ENCODE peak calls at places on chromosomes 16 and 17, in ten cellular contexts. Q is SK-N-SH, Y is dorsolateral prefrontal cortex, L is GM13977, M is cardiac muscle cell, O is spleen, P is heart left ventricle, K is neural crest cell, U is cardiac fibroblast, A is AG09309. Z is an unnamed sample.

GRCh38 chr17:33292981-33293867 is at the start of gene ASIC2:
- DNase-seq in O (peak), U (no peak), A (no peak), K (peak), Y (peak), L (peak), P (no peak), Q (peak), M (peak), Z (peak)

GRCh38 chr17:72714357-72714966 is 378.0 kb downstream of the SLC39A11 start:
- DNase-seq in A (no peak), K (no peak), P (no peak), U (no peak), Q (no peak), L (no peak), M (no peak), Y (no peak), O (no peak), Z (no peak)

GRCh38 chr16:7910116-7910515 is 577.5 kb downstream of the RBFOX1 start:
- DNase-seq in P (no peak), L (no peak), A (no peak), Q (no peak), U (no peak), O (no peak), Y (no peak), M (no peak), K (no peak), Z (no peak)

GRCh38 chr17:78555741-78556401 is 21.3 kb downstream of the DNAH17 start:
- DNase-seq in K (no peak), Q (no peak), P (no peak), M (no peak), L (no peak), O (no peak), A (no peak), Y (no peak), U (no peak), Z (peak)

GRCh38 chr17:1413281-1413791 is 13.3 kb upstream of the YWHAE start:
- DNase-seq in A (no peak), Q (peak), L (no peak), O (peak), M (no peak), Y (no peak), P (peak), K (no peak), U (peak), Z (peak)

GRCh38 chr16:9033125-9033830 is 58.2 kb upstream of the HAPSTR1 start:
- DNase-seq in L (no peak), Y (no peak), Q (peak), O (no peak), M (peak), K (peak), A (no peak), U (peak), P (no peak), Z (no peak)

GRCh38 chr16:10945065-10945787 is 862 bp downstream of the CLEC16A start:
- DNase-seq in P (no peak), M (no peak), K (no peak), Q (no peak), O (no peak), A (no peak), Y (no peak), L (no peak), U (no peak), Z (no peak)

GRCh38 chr17:68682913-68683312 is 81.7 kb upstream of the FAM20A start:
- DNase-seq in M (no peak), K (no peak), L (no peak), O (no peak), A (no peak), P (no peak), Y (no peak), U (no peak), Q (no peak), Z (no peak)

GRCh38 chr17:68432086-68432864 is 25.0 kb downstream of the WIPI1 start:
- DNase-seq in L (no peak), P (no peak), A (no peak), Q (no peak), O (peak), Y (no peak), K (no peak), M (no peak), U (no peak), Z (no peak)

GRCh38 chr17:17201907-17202306 is 4.2 kb downstream of the PLD6 start:
- DNase-seq in Q (no peak), Y (no peak), K (no peak), O (no peak), M (no peak), A (no peak), P (no peak), U (no peak), L (no peak), Z (no peak)

GRCh38 chr16:11032000-11032921 is 87.9 kb downstream of the CLEC16A start:
- DNase-seq in L (no peak), P (no peak), Q (no peak), M (no peak), O (no peak), K (no peak), U (peak), A (no peak), Y (no peak), Z (no peak)

GRCh38 chr17:66210208-66210574 is 18.3 kb upstream of the CEP112 start:
- DNase-seq in U (no peak), M (no peak), K (no peak), O (no peak), P (no peak), A (no peak), L (no peak), Q (no peak), Y (no peak), Z (no peak)

GRCh38 chr17:15963670-15964110 is 18.8 kb downstream of the ADORA2B start:
- DNase-seq in Q (no peak), L (no peak), U (peak), M (no peak), Y (no peak), K (no peak), P (no peak), O (no peak), A (no peak), Z (no peak)

GRCh38 chr16:11585460-11586374 is 1.0 kb downstream of the LITAF start:
- DNase-seq in Q (peak), K (no peak), P (no peak), L (peak), O (peak), Y (no peak), M (no peak), U (peak), A (no peak), Z (no peak)

GRCh38 chr16:59899940-59900339 is 1165.8 kb upstream of the GOT2 start:
- DNase-seq in L (no peak), K (no peak), O (no peak), U (no peak), M (no peak), A (no peak), P (no peak), Q (no peak), Y (no peak), Z (no peak)

GRCh38 chr17:66562119-66562518 is 259.7 kb downstream of the PRKCA start:
- DNase-seq in O (no peak), Q (no peak), P (no peak), M (no peak), L (no peak), K (no peak), U (no peak), A (no peak), Y (no peak), Z (no peak)

GRCh38 chr16:77437859-77438258 is 3.0 kb upstream of the ADAMTS18 start:
- DNase-seq in M (peak), O (no peak), A (no peak), L (no peak), K (no peak), Q (no peak), P (no peak), Y (no peak), U (no peak), Z (no peak)

GRCh38 chr16:13480801-13481200 is 439.2 kb upstream of the ERCC4 start:
- DNase-seq in O (no peak), L (no peak), Q (no peak), K (no peak), Y (no peak), M (no peak), U (no peak), P (no peak), A (no peak), Z (no peak)

GRCh38 chr17:29155235-29155965 is 24.8 kb downstream of the MYO18A start:
- DNase-seq in U (peak), O (peak), P (peak), Q (peak), L (no peak), A (no peak), K (no peak), Y (no peak), M (no peak), Z (no peak)

GRCh38 chr16:66740533-66740932 is 10.9 kb downstream of the DYNC1LI2 start:
- DNase-seq in A (no peak), P (no peak), L (no peak), Q (no peak), Y (no peak), K (no peak), O (no peak), M (no peak), U (peak), Z (no peak)

GRCh38 chr16:80527297-80527696 is 13.5 kb upstream of the DYNLRB2 start:
- DNase-seq in K (no peak), M (peak), L (peak), A (no peak), U (peak), O (peak), Q (peak), Y (no peak), P (no peak), Z (no peak)

GRCh38 chr16:19804538-19805323 is 79.9 kb downstream of the GPRC5B start:
- DNase-seq in Q (no peak), K (no peak), P (peak), M (no peak), A (no peak), O (no peak), L (no peak), U (peak), Y (no peak), Z (no peak)

GRCh38 chr17:61551255-61551742 is 39.7 kb downstream of the NACA2 start:
- DNase-seq in A (no peak), O (no peak), Q (peak), K (no peak), L (peak), Y (no peak), M (peak), P (no peak), U (peak), Z (no peak)

GRCh38 chr16:23374721-23375120 is 72.6 kb downstream of the SCNN1B start:
- DNase-seq in U (no peak), Q (no peak), Y (no peak), A (no peak), P (no peak), M (no peak), L (no peak), K (no peak), O (peak), Z (no peak)

GRCh38 chr17:352421-353212 is at the start of gene RPH3AL:
- DNase-seq in L (no peak), A (no peak), K (no peak), O (no peak), M (peak), U (peak), Q (no peak), P (peak), Y (no peak), Z (no peak)

GRCh38 chr16:57619606-57620315 is 8.7 kb upstream of the ADGRG1 start:
- DNase-seq in Y (no peak), L (no peak), Q (no peak), P (no peak), M (no peak), U (no peak), K (no peak), A (no peak), O (peak), Z (peak)

GRCh38 chr16:81745704-81746558 is 33.2 kb upstream of the PLCG2 start:
- DNase-seq in A (no peak), L (peak), Y (peak), O (peak), M (peak), U (peak), K (peak), Q (peak), P (peak), Z (no peak)

GRCh38 chr17:71180801-71181385 is 939.9 kb upstream of the SOX9 start:
- DNase-seq in P (no peak), Q (peak), L (no peak), O (no peak), A (peak), K (no peak), M (no peak), Y (no peak), U (peak), Z (no peak)

GRCh38 chr17:65659512-65659911 is 98.1 kb upstream of the AXIN2 start:
- DNase-seq in L (no peak), M (no peak), K (no peak), Y (no peak), Q (no peak), A (no peak), P (no peak), U (no peak), O (no peak), Z (no peak)

GRCh38 chr16:88071908-88072307 is 120.7 kb downstream of the BANP start:
- DNase-seq in M (no peak), K (no peak), U (no peak), Q (no peak), O (peak), A (no peak), L (no peak), Y (peak), P (no peak), Z (no peak)

GRCh38 chr17:58277107-58277506 is 3.6 kb downstream of the MPO start:
- DNase-seq in U (peak), L (peak), Q (no peak), A (no peak), P (no peak), M (no peak), K (no peak), Y (no peak), O (no peak), Z (no peak)

GRCh38 chr16:50153648-50154368 is 702 bp downstream of the TENT4B start:
- DNase-seq in L (peak), P (peak), U (peak), K (peak), A (no peak), Q (peak), O (peak), M (peak), Y (peak), Z (no peak)

GRCh38 chr17:31499771-31500554 is 108.5 kb downstream of the RAB11FIP4 start:
- DNase-seq in Q (peak), Y (peak), K (no peak), A (no peak), P (peak), M (no peak), O (peak), L (no peak), U (peak), Z (no peak)

GRCh38 chr17:57622886-57623433 is 122.1 kb downstream of the CCDC182 start:
- DNase-seq in L (peak), Y (peak), P (peak), O (peak), A (peak), U (peak), Q (peak), M (peak), K (no peak), Z (no peak)

GRCh38 chr17:4728124-4728523 is 3.1 kb upstream of the MED11 start:
- DNase-seq in L (no peak), U (peak), Y (no peak), P (no peak), A (no peak), O (no peak), M (no peak), Q (no peak), K (no peak), Z (no peak)

GRCh38 chr17:4735825-4736651 is 3.6 kb upstream of the ZMYND15 start:
- DNase-seq in P (no peak), Q (no peak), Y (no peak), M (no peak), U (peak), A (no peak), K (no peak), L (no peak), O (peak), Z (no peak)

GRCh38 chr17:4738136-4739121 is 1.2 kb upstream of the ZMYND15 start:
- DNase-seq in U (no peak), M (no peak), K (no peak), O (peak), Y (no peak), A (no peak), P (no peak), L (no peak), Q (no peak), Z (no peak)

GRCh38 chr17:4734857-4735475 is 3.7 kb downstream of the MED11 start:
- DNase-seq in M (no peak), L (no peak), O (peak), K (no peak), U (no peak), A (no peak), Y (no peak), Q (no peak), P (no peak), Z (no peak)

DNA sequence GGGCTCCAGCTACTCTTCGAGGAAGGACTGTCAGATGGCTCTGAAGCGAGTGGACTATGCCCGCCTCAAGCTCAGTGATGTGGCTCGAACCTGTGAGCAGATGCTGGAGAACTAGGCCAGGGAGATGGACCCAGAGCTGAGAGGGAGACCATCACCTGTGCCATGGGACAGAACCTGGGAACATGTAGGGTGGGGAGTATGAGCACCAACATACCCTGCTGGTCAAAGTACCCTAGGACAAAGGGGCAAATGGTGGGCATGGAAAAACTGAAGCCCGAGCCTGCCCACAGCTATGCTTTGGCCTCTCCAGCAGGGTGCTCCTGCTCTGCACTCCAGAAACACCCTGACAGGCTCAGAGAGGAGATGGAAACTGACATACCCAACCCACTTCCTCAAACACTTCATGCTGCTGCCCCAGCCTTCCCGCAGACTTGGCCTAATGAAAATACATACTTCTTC is 1.9 kb downstream of the MED11 start:
- DNase-seq in L (peak), Y (no peak), A (no peak), P (no peak), Q (no peak), K (no peak), U (no peak), O (peak), M (no peak), Z (no peak)
- TF ChIP-seq CTCF in L (peak), Y (no peak), A (no peak), P (no peak), Q (no peak), K (no peak), U (peak), O (peak), M (no peak), Z (no peak)

GRCh38 chr17:42676424-42677011 is at the start of gene PLEKHH3:
- DNase-seq in L (no peak), M (no peak), O (peak), A (no peak), U (no peak), Q (no peak), K (peak), P (no peak), Y (no peak), Z (no peak)
- TF ChIP-seq CTCF in L (peak), M (peak), O (peak), A (no peak), U (peak), Q (peak), K (peak), P (peak), Y (peak), Z (peak)

GRCh38 chr16:5505093-5505887 is 407.7 kb upstream of the EEF2KMT start:
- DNase-seq in Y (no peak), Q (peak), U (no peak), L (no peak), O (no peak), A (no peak), P (no peak), M (no peak), K (no peak), Z (no peak)
- TF ChIP-seq CTCF in Y (no peak), Q (no peak), U (no peak), L (no peak), O (no peak), A (no peak), P (no peak), M (no peak), K (no peak), Z (no peak)

GRCh38 chr17:63436523-63437110 is 9.5 kb downstream of the CYB561 start:
- DNase-seq in P (no peak), Q (peak), L (no peak), A (no peak), K (no peak), M (no peak), O (no peak), U (peak), Y (peak), Z (peak)
- TF ChIP-seq CTCF in P (peak), Q (peak), L (peak), A (peak), K (no peak), M (peak), O (no peak), U (no peak), Y (no peak), Z (peak)

DNA sequence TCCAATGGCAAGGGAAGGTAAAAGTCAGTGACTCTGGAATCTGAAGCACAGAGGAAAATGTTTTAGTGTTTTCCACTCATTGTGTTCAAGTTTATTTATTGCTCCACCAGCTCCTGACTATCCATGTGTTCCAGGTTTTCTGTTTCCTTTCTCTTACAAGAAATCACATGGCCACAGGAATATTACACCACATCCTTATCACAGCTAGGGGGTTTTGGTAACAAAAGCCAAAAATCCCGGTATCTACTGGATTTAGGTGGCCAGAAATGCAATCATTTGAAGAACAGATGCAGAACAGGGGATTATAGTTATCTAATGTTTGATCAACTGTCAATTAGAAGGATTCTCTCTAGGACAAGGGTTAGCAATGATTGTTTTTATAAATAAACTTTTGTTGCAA is 47.9 kb downstream of the STH start:
- DNase-seq in L (no peak), K (no peak), U (peak), O (no peak), M (no peak), Y (no peak), Q (no peak), P (no peak), A (no peak), Z (no peak)
- TF ChIP-seq CTCF in L (no peak), K (peak), U (no peak), O (no peak), M (no peak), Y (no peak), Q (no peak), P (no peak), A (no peak), Z (peak)

Z was measured in chondrocyte.